ENCODE peak calls at places on chromosomes 12 and 14, in five cellular contexts. Y is IMR-90, F is cardiac muscle cell, Q is fibroblast of lung, I is K562. Z is an unnamed sample.

GRCh38 chr12:117111386-117112267 is 12.4 kb upstream of the TESC start:
- DNase-seq in Y (no peak), F (no peak), Q (no peak), I (no peak), Z (peak; percentile 17)

GRCh38 chr14:29724991-29725390 is 202.7 kb downstream of the PRKD1 start:
- DNase-seq in Y (peak; percentile 63), F (peak; percentile 70), Q (peak; percentile 49), I (no peak), Z (peak; percentile 31)

GRCh38 chr14:21796912-21797311 is 123.3 kb upstream of the OR4E1 start:
- DNase-seq in Y (peak; percentile 1), F (peak; percentile 2), Q (no peak), I (no peak), Z (no peak)

GRCh38 chr12:2613674-2614073 is 181.1 kb upstream of the FKBP4 start:
- DNase-seq in Y (peak; percentile 99), F (peak; percentile 93), Q (peak; percentile 98), I (no peak), Z (no peak)

GRCh38 chr14:75242546-75243273 is 35.9 kb upstream of the FOS start:
- DNase-seq in Y (peak; percentile 87), F (peak; percentile 93), Q (peak; percentile 85), I (no peak), Z (peak; percentile 98)

GRCh38 chr12:98513379-98514318 is 1.7 kb upstream of the TMPO start:
- DNase-seq in Y (no peak), F (no peak), Q (no peak), I (peak; percentile 34), Z (no peak)

GRCh38 chr14:94458558-94459200 is 6.1 kb upstream of the SERPINA11 start:
- DNase-seq in Y (no peak), F (peak; percentile 70), Q (no peak), I (no peak), Z (peak; percentile 10)

GRCh38 chr12:51821423-51822260 is 26.9 kb downstream of the FIGNL2 start:
- DNase-seq in Y (no peak), F (no peak), Q (no peak), I (no peak), Z (no peak)

GRCh38 chr12:13425766-13426165 is 229.2 kb downstream of the EMP1 start:
- DNase-seq in Y (peak; percentile 64), F (peak; percentile 36), Q (peak; percentile 90), I (no peak), Z (peak; percentile 3)

GRCh38 chr14:32028599-32028998 is 48.5 kb upstream of the ARHGAP5 start:
- DNase-seq in Y (no peak), F (peak; percentile 55), Q (peak; percentile 34), I (no peak), Z (no peak)

GRCh38 chr14:33657478-33657877 is 293.4 kb downstream of the EGLN3 start:
- DNase-seq in Y (peak; percentile 4), F (peak; percentile 29), Q (peak; percentile 51), I (no peak), Z (no peak)

GRCh38 chr14:32087173-32087861 is 10.2 kb downstream of the ARHGAP5 start:
- DNase-seq in Y (peak; percentile 43), F (peak; percentile 37), Q (peak; percentile 85), I (peak; percentile 3), Z (peak; percentile 52)

GRCh38 chr14:57725399-57726077 is 140.4 kb downstream of the SLC35F4 start:
- DNase-seq in Y (no peak), F (peak; percentile 72), Q (peak; percentile 77), I (no peak), Z (no peak)

GRCh38 chr14:23162800-23163199 is 20.7 kb downstream of the SLC7A8 start:
- DNase-seq in Y (no peak), F (no peak), Q (no peak), I (no peak), Z (no peak)

GRCh38 chr14:70086685-70087379 is 101.9 kb downstream of the SLC8A3 start:
- DNase-seq in Y (peak; percentile 54), F (peak; percentile 72), Q (peak; percentile 27), I (peak; percentile 19), Z (peak; percentile 28)

GRCh38 chr12:88595697-88596096 is 15.4 kb upstream of the KITLG start:
- DNase-seq in Y (no peak), F (no peak), Q (no peak), I (no peak), Z (no peak)

GRCh38 chr14:36477266-36477665 is 42.8 kb downstream of the NKX2-1 start:
- DNase-seq in Y (no peak), F (no peak), Q (peak; percentile 19), I (no peak), Z (peak; percentile 98)

GRCh38 chr12:131990066-131990979 is 40.6 kb downstream of the EP400 start:
- DNase-seq in Y (no peak), F (no peak), Q (peak; percentile 74), I (no peak), Z (peak; percentile 81)

GRCh38 chr14:50831704-50832130 is 755 bp upstream of the NIN start:
- DNase-seq in Y (no peak), F (no peak), Q (peak; percentile 12), I (no peak), Z (peak; percentile 22)

GRCh38 chr14:75880512-75880911 is 101.3 kb downstream of the TGFB3 start:
- DNase-seq in Y (no peak), F (no peak), Q (no peak), I (no peak), Z (no peak)

GRCh38 chr14:39488600-39488999 is 56.4 kb upstream of the FBXO33 start:
- DNase-seq in Y (peak; percentile 12), F (peak; percentile 17), Q (peak; percentile 13), I (no peak), Z (no peak)

GRCh38 chr12:101696477-101697196 is 803 bp upstream of the CHPT1 start:
- DNase-seq in Y (no peak), F (peak; percentile 12), Q (no peak), I (peak; percentile 86), Z (no peak)

GRCh38 chr14:32419429-32419828 is 90.3 kb downstream of the AKAP6 start:
- DNase-seq in Y (no peak), F (no peak), Q (no peak), I (no peak), Z (no peak)

GRCh38 chr14:51228890-51229289 is 11.2 kb upstream of the TMX1 start:
- DNase-seq in Y (no peak), F (no peak), Q (no peak), I (no peak), Z (no peak)

GRCh38 chr12:3990356-3990975 is 117.3 kb upstream of the PARP11 start:
- DNase-seq in Y (no peak), F (no peak), Q (no peak), I (no peak), Z (peak; percentile 80)

GRCh38 chr12:3989218-3989550 is 116.0 kb upstream of the PARP11 start:
- DNase-seq in Y (no peak), F (no peak), Q (no peak), I (no peak), Z (no peak)

GRCh38 chr12:3987571-3987970 is 114.4 kb upstream of the PARP11 start:
- DNase-seq in Y (no peak), F (no peak), Q (no peak), I (no peak), Z (no peak)

GRCh38 chr12:3991798-3992580 is 118.8 kb upstream of the PARP11 start:
- DNase-seq in Y (no peak), F (no peak), Q (no peak), I (no peak), Z (no peak)

DNA sequence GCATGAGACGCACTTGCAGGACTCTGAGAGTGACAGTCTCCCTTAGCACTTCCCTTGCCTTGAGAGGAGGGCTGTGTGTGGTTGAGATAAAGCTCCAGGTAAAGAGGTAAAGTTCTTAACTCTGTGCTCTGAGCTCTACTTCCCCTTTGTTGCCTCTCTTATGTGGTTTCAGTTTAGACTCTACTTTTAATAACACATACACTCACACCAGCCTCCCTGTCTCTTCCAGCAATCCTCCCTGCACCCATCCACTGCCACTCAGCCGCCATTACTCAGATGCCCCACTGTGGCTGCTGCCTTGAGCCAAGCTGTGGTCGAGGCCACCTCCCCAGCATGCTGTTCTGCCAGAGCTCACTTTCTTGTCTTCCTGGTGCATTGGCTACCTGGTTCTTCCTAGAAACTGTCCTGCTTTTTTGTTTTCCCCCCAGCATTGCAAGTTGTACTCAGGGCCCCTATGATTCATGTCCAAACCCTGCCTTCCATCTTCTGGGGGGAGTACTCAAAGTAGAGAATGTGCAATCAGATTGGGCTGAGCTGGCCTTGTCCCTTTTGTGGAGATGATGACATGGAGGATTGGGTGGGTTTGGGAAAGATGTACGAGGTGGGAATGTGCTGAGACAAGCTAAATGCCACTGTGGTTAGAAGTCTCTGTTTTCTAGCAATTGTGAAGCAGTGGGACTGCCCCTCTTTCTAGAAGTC is 115.5 kb upstream of the PARP11 start:
- DNase-seq in Y (no peak), F (no peak), Q (no peak), I (no peak), Z (no peak)
- H3K4me1 ChIP-seq in Y (no peaks in the 10 kb centered on the region), F (peaks cover 4% of the 10 kb centered on the region), Q (no peaks in the 10 kb centered on the region), I (no peaks in the 10 kb centered on the region), Z (peaks cover 20% of the 10 kb centered on the region)

DNA sequence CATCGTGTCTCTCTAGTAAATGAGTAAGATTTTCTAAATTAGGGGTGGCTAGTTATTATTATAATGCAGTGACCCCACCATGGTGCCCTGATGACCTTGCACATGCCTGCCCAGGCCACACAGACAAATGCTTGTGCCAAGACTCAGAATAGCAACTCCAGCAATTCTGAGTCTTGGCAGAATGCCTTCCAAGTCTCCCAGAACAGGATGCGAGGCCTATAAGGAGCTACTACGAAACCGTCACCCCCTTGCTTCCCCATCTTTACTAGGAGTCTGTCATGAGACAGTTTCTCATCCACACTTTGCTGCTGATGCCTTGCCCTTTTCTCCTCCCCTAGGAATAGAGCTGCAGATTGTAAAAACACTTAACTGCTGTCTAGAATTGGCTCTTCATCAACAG is 559.9 kb downstream of the TRHDE start:
- DNase-seq in Y (no peak), F (no peak), Q (no peak), I (no peak), Z (no peak)
- H3K4me3 ChIP-seq in Y (no peak overlapping the region), F (no peak overlapping the region), Q (no peak overlapping the region), I (no peak overlapping the region), Z (no peak overlapping the region)

GRCh38 chr12:27229367-27229766 is 14.7 kb upstream of the STK38L start:
- DNase-seq in Y (no peak), F (no peak), Q (no peak), I (no peak), Z (no peak)

GRCh38 chr12:27221625-27222387 is 22.3 kb upstream of the STK38L start:
- DNase-seq in Y (no peak), F (no peak), Q (no peak), I (no peak), Z (no peak)

GRCh38 chr12:27220988-27221345 is 23.1 kb upstream of the STK38L start:
- DNase-seq in Y (no peak), F (no peak), Q (no peak), I (no peak), Z (no peak)

GRCh38 chr12:27226319-27226984 is 17.6 kb upstream of the STK38L start:
- DNase-seq in Y (no peak), F (no peak), Q (peak; percentile 50), I (no peak), Z (peak; percentile 69)
- H3K27ac ChIP-seq in Y (no peak overlapping the region), F (no peak overlapping the region), Q (no peak overlapping the region), I (no peak overlapping the region), Z (peak overlapping the region; percentile 14)

GRCh38 chr14:105087963-105088811 is 23.0 kb upstream of the GPR132 start:
- DNase-seq in Y (peak; percentile 74), F (peak; percentile 86), Q (peak; percentile 85), I (no peak), Z (no peak)

GRCh38 chr14:105086833-105087307 is 21.6 kb upstream of the GPR132 start:
- DNase-seq in Y (peak; percentile 71), F (peak; percentile 84), Q (peak; percentile 75), I (peak; percentile 78), Z (no peak)

GRCh38 chr14:105088812-105089745 is 23.8 kb upstream of the GPR132 start:
- DNase-seq in Y (peak; percentile 30), F (no peak), Q (peak; percentile 35), I (no peak), Z (no peak)

GRCh38 chr14:105085766-105086165 is 20.5 kb upstream of the GPR132 start:
- DNase-seq in Y (no peak), F (no peak), Q (no peak), I (no peak), Z (no peak)

GRCh38 chr14:105087308-105087962 is 22.2 kb upstream of the GPR132 start:
- DNase-seq in Y (peak; percentile 56), F (peak; percentile 75), Q (peak; percentile 78), I (no peak), Z (no peak)
- H3K4me1 ChIP-seq in Y (peaks cover 24% of the 10 kb centered on the region), F (peaks cover 10% of the 10 kb centered on the region), Q (peaks cover 28% of the 10 kb centered on the region), I (peaks cover 55% of the 10 kb centered on the region), Z (peaks cover 11% of the 10 kb centered on the region)